ENCODE peak calls at places on chromosomes 12 and 14, in four cellular contexts. P is left lung, B is lower leg skin, F is fibroblast of lung. J is an unnamed sample.

GRCh38 chr14:62126885-62127478 is 364.8 kb downstream of the SNAPC1 start:
- DNase-seq in P (no peak), F (peak; percentile 41), B (no peak), J (no peak)

GRCh38 chr12:101850199-101850598 is 19.4 kb upstream of the GNPTAB start:
- DNase-seq in F (no peak), P (no peak), B (no peak), J (no peak)

GRCh38 chr12:71430756-71431155 is 8.8 kb upstream of the LGR5 start:
- DNase-seq in F (peak; percentile 4), B (no peak), P (no peak), J (no peak)

GRCh38 chr14:101823511-101824120 is 62.1 kb downstream of the PPP2R5C start:
- DNase-seq in B (peak; percentile 42), P (no peak), F (peak; percentile 22), J (no peak)

GRCh38 chr12:110862331-110862730 is 15.5 kb downstream of the CCDC63 start:
- DNase-seq in P (no peak), F (no peak), B (no peak), J (no peak)

GRCh38 chr12:100265732-100266131 is 1.1 kb downstream of the DEPDC4 start:
- DNase-seq in F (no peak), B (no peak), P (no peak), J (no peak)

GRCh38 chr12:52395761-52396434 is 10.2 kb downstream of the KRT82 start:
- DNase-seq in F (no peak), B (no peak), P (peak; percentile 27), J (no peak)

GRCh38 chr12:82329508-82329907 is 28.7 kb downstream of the CCDC59 start:
- DNase-seq in B (no peak), F (no peak), P (no peak), J (no peak)

GRCh38 chr14:102922490-102923200 is at the start of gene AMN:
- DNase-seq in F (no peak), B (no peak), P (no peak), J (peak; percentile 85)

GRCh38 chr14:65774041-65774440 is 361.5 kb downstream of the FUT8 start:
- DNase-seq in F (no peak), P (no peak), B (no peak), J (no peak)

DNA sequence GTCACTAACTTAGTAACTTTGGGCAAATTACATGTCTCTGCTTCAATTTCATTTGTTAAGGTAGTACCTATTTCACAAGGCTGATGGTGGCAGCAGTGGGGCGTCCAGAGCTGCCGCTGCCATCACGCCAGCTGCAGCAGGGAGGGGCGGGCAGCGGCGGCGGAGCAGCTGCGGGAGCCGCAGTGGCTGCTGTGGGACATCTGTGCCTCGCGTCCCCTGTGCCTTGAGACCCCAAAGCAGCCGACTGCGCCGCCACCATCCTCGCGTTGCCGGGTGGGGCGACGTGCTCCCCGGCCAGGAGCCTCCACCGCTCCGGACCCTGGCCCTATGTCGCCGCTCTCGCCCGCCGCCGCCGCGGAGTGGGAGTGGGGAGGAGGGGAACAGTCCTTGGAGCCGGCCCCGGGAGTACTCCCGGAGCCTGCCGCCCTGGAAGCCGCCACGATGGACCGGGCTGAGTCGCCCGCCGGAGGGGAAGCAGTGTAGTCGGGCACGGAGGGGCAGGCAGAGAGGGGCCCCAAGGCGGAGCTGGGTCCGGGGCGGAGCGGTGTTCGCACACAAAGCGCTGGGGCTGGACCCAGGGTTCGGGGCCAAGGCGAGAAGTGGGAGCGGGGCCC is 51.4 kb downstream of the A2M start:
- DNase-seq in B (peak; percentile 45), F (peak; percentile 50), P (peak; percentile 63), J (no peak)
- TF ChIP-seq CTCF in B (no peak), F (no peak), P (peak; percentile 10), J (peak; percentile 78)

GRCh38 chr14:50829472-50830043 is 1.4 kb downstream of the NIN start:
- DNase-seq in F (no peak), B (no peak), P (no peak), J (no peak)

GRCh38 chr14:50830044-50830931 is 674 bp downstream of the NIN start:
- DNase-seq in P (peak; percentile 69), F (peak; percentile 52), B (peak; percentile 50), J (no peak)

GRCh38 chr14:50830932-50831703 is at the start of gene NIN:
- DNase-seq in F (peak; percentile 77), B (peak; percentile 49), P (peak; percentile 81), J (no peak)

GRCh38 chr14:50831704-50832130 is 755 bp upstream of the NIN start:
- DNase-seq in P (no peak), B (no peak), F (peak; percentile 12), J (no peak)

GRCh38 chr14:50828738-50829471 is 2.1 kb downstream of the NIN start:
- DNase-seq in P (no peak), F (no peak), B (no peak), J (no peak)
- TF ChIP-seq CTCF in P (no peak), F (no peak), B (no peak), J (peak; percentile 7)

GRCh38 chr14:94540031-94540794 is 21.0 kb upstream of the SERPINA4 start:
- DNase-seq in P (no peak), F (no peak), B (peak; percentile 12), J (no peak)

GRCh38 chr14:94538070-94538740 is 23.0 kb upstream of the SERPINA4 start:
- DNase-seq in F (no peak), B (peak; percentile 11), P (no peak), J (no peak)

GRCh38 chr14:94532462-94532861 is 23.2 kb upstream of the SERPINA12 start:
- DNase-seq in B (no peak), P (no peak), F (peak; percentile 45), J (no peak)

GRCh38 chr14:94539181-94539580 is 22.1 kb upstream of the SERPINA4 start:
- DNase-seq in P (no peak), B (peak; percentile 9), F (no peak), J (no peak)

GRCh38 chr14:94536836-94537235 is 24.4 kb upstream of the SERPINA4 start:
- DNase-seq in B (peak; percentile 6), F (no peak), P (no peak), J (no peak)
- TF ChIP-seq CTCF in B (no peak), F (no peak), P (no peak), J (peak; percentile 54)

GRCh38 chr12:79119796-79120195 is 255.2 kb downstream of the SYT1 start:
- DNase-seq in P (no peak), B (no peak), F (no peak), J (no peak)
- TF ChIP-seq CTCF in P (no peak), B (no peak), F (peak; percentile 6), J (no peak)

DNA sequence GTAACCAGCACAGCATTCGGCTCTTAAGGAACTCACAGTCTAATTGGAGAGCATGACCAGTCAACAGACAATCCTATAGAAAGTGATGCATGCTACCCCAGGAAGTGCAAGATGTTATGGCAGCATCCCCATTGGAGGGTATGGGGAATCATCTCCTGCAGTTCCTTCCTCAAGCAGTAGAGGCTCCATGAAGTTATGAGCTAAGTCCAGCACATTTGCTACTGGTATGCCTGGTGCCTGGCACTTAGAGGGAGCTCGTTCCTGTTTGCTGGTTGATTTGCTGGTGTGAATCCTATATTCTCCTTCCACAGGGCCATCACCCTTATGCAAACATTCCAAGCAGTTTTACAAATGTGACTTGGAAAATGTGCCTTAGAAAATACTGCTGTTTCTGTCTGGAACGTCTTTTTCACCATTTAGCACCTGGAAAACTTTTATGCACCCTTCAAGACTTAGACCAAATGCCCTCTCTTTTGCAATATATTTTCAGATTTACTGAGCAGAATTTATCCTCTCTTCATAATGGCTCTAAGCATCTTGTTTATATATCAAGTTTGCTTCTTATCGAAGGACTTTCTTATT is 136.1 kb upstream of the WSCD2 start:
- DNase-seq in B (no peak), F (peak; percentile 15), P (no peak), J (no peak)
- TF ChIP-seq CTCF in B (no peak), F (no peak), P (peak; percentile 47), J (peak; percentile 63)

GRCh38 chr14:51652168-51653095 is 722 bp downstream of the FRMD6 start:
- DNase-seq in B (peak; percentile 37), P (peak; percentile 40), F (peak; percentile 39), J (no peak)
- TF ChIP-seq CTCF in B (no peak), P (peak; percentile 24), F (no peak), J (peak; percentile 62)